ENCODE peak calls at places on chromosome 9, in eight cellular contexts. F, C, Q, T, V, S, P and X are unnamed samples. For H3K4me1, the result is how much of the 10 kb centered on the place peaks cover.

GRCh38 chr9:136568288-136569081 is 22.6 kb upstream of the NOTCH1 start:
- DNase-seq in S (no peak), Q (no peak), V (no peak), T (peak), P (no peak), C (no peak), F (no peak), X (no peak)

GRCh38 chr9:38339087-38339486 is 53.4 kb upstream of the ALDH1B1 start:
- DNase-seq in P (peak), Q (peak), F (no peak), S (no peak), T (no peak), C (no peak), V (no peak), X (no peak)

GRCh38 chr9:121200346-121200745 is 1.3 kb downstream of the RAB14 start:
- DNase-seq in S (no peak), Q (no peak), T (no peak), C (no peak), P (no peak), V (no peak), F (no peak), X (no peak)

GRCh38 chr9:119453490-119453911 is 84.3 kb upstream of the BRINP1 start:
- DNase-seq in S (no peak), F (no peak), P (no peak), Q (no peak), V (no peak), C (no peak), T (no peak), X (no peak)

GRCh38 chr9:93126825-93127368 is 7.2 kb downstream of the NINJ1 start:
- DNase-seq in T (peak), C (peak), P (no peak), V (no peak), F (no peak), Q (peak), S (no peak), X (peak)

GRCh38 chr9:134778156-134778555 is 102.5 kb upstream of the FCN2 start:
- DNase-seq in S (no peak), P (peak), C (no peak), V (no peak), Q (no peak), F (no peak), T (no peak), X (no peak)

GRCh38 chr9:133987455-133987800 is 4.7 kb downstream of the VAV2 start:
- DNase-seq in F (no peak), Q (no peak), P (no peak), T (no peak), S (no peak), C (no peak), V (no peak), X (peak)

GRCh38 chr9:133711428-133712220 is 26.5 kb downstream of the SARDH start:
- DNase-seq in P (peak), C (no peak), T (peak), S (no peak), Q (peak), F (no peak), V (no peak), X (no peak)

GRCh38 chr9:117414906-117415583 is at the start of gene ASTN2:
- DNase-seq in S (no peak), F (no peak), C (peak), T (peak), Q (peak), P (no peak), V (no peak), X (no peak)

GRCh38 chr9:125977223-125977622 is 230.1 kb downstream of the PBX3 start:
- DNase-seq in P (peak), V (no peak), T (no peak), F (no peak), C (no peak), Q (no peak), S (peak), X (no peak)

GRCh38 chr9:130630506-130631330 is 33.7 kb upstream of the PRDM12 start:
- DNase-seq in Q (no peak), P (no peak), F (no peak), S (no peak), V (no peak), C (no peak), T (no peak), X (peak)

GRCh38 chr9:84851935-84852585 is 182.5 kb downstream of the NTRK2 start:
- DNase-seq in S (peak), V (no peak), F (peak), T (peak), P (peak), Q (peak), C (no peak), X (no peak)

GRCh38 chr9:33415152-33416038 is 13.0 kb upstream of the AQP7 start:
- DNase-seq in S (peak), P (peak), Q (peak), T (peak), V (peak), F (peak), C (peak), X (peak)

GRCh38 chr9:20697021-20697719 is 13.1 kb downstream of the FOCAD start:
- DNase-seq in P (no peak), C (no peak), Q (no peak), S (no peak), V (no peak), F (no peak), T (no peak), X (no peak)

GRCh38 chr9:125126019-125126746 is 17.1 kb downstream of the SCAI start:
- DNase-seq in Q (peak), T (peak), S (peak), F (peak), V (peak), P (peak), C (peak), X (peak)

GRCh38 chr9:81902191-81902590 is 26.0 kb upstream of the SPATA31D4 start:
- DNase-seq in C (no peak), Q (peak), S (no peak), F (no peak), V (no peak), T (no peak), P (peak), X (no peak)

GRCh38 chr9:7973123-7973522 is 173.5 kb upstream of the DMAC1 start:
- DNase-seq in Q (no peak), T (no peak), V (no peak), F (no peak), C (no peak), P (no peak), S (no peak), X (no peak)

GRCh38 chr9:27248702-27249101 is 48.2 kb downstream of the EQTN start:
- DNase-seq in C (no peak), Q (peak), F (no peak), P (peak), V (no peak), S (no peak), T (no peak), X (no peak)

GRCh38 chr9:69104830-69105527 is 69.1 kb upstream of the TJP2 start:
- DNase-seq in T (no peak), Q (no peak), S (peak), F (peak), P (no peak), V (no peak), C (no peak), X (no peak)

GRCh38 chr9:134626576-134627416 is 14.8 kb upstream of the COL5A1 start:
- DNase-seq in Q (peak), T (peak), C (no peak), S (no peak), P (peak), V (no peak), F (no peak), X (no peak)

GRCh38 chr9:134231330-134231745 is 67.0 kb upstream of the RNU6ATAC start:
- DNase-seq in Q (peak), C (no peak), S (no peak), F (no peak), P (no peak), V (no peak), T (no peak), X (no peak)

GRCh38 chr9:135130266-135130976 is 43.0 kb downstream of the OLFM1 start:
- DNase-seq in Q (no peak), F (no peak), S (no peak), C (no peak), T (no peak), P (no peak), V (no peak), X (no peak)

GRCh38 chr9:133960568-133961129 is 31.5 kb downstream of the VAV2 start:
- DNase-seq in T (no peak), P (no peak), S (no peak), F (no peak), V (no peak), C (no peak), Q (peak), X (no peak)

GRCh38 chr9:1575939-1576338 is 439.2 kb upstream of the SMARCA2 start:
- DNase-seq in P (no peak), F (no peak), Q (no peak), C (no peak), V (no peak), T (no peak), S (no peak), X (no peak)

GRCh38 chr9:107906074-107906473 is 416.5 kb upstream of the KLF4 start:
- DNase-seq in C (no peak), F (no peak), T (no peak), V (no peak), Q (no peak), S (no peak), P (no peak), X (no peak)

GRCh38 chr9:128104171-128104618 is 23.3 kb downstream of the PTGES2 start:
- DNase-seq in C (no peak), S (no peak), V (no peak), Q (no peak), F (no peak), T (no peak), P (no peak), X (no peak)
- TF ChIP-seq CTCF in C (no peak), S (no peak), V (no peak), Q (no peak), F (no peak), T (no peak), P (no peak), X (no peak)

DNA sequence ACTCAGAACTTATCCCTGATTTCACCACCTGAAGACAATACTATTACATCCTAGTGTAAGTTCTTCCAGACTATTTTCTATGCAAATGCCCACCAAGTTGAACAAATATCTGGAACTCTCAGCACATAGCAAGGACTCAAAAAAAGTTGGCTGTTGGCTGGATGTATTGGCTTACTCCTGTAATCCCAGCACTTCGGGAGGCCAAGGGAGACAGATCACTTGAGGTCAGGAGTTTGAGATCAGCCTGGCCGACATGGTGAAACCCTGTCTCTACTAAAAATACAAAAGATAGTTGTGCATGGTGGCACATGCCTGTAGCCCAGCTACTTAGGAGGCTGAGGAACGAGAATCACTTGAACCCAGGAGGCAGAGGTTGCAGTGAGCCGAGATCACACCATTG is 15.0 kb upstream of the VPS13A start:
- DNase-seq in F (no peak), P (no peak), Q (no peak), V (no peak), S (no peak), C (no peak), T (no peak), X (no peak)
- H3K27ac ChIP-seq in F (no peak), P (no peak), Q (no peak), V (no peak), S (no peak), C (no peak), T (no peak), X (no peak)

GRCh38 chr9:77854258-77854915 is 177.2 kb downstream of the GNAQ start:
- DNase-seq in V (no peak), F (no peak), S (no peak), Q (no peak), P (no peak), T (no peak), C (no peak), X (no peak)
- H3K4me1 ChIP-seq in V (under half), F (under half), S (under half), Q (under half), P (under half), T (under half), C (under half), X (under half)

DNA sequence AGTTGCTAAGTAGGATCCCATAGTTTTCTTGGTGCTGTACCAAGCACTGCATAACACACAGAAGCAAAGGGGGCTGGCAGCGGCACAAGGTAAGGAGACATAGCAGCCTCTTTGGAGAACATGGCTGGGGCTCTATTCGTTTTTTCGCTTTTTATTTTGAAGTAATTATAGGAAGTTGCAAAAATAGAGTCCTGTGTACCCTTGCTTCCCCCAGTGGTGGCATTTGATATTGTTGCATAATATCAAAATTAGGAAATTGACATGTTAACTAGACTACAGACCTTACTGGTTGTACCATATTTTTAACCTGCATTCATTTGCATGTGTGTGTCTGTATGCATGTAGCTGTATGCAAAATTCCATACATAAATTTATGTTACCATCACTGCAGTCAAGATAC is 6.6 kb upstream of the UBQLN1 start:
- DNase-seq in F (no peak), Q (no peak), S (no peak), C (no peak), V (peak), P (no peak), T (no peak), X (no peak)
- TF ChIP-seq CTCF in F (no peak), Q (peak), S (peak), C (peak), V (peak), P (peak), T (peak), X (peak)

DNA sequence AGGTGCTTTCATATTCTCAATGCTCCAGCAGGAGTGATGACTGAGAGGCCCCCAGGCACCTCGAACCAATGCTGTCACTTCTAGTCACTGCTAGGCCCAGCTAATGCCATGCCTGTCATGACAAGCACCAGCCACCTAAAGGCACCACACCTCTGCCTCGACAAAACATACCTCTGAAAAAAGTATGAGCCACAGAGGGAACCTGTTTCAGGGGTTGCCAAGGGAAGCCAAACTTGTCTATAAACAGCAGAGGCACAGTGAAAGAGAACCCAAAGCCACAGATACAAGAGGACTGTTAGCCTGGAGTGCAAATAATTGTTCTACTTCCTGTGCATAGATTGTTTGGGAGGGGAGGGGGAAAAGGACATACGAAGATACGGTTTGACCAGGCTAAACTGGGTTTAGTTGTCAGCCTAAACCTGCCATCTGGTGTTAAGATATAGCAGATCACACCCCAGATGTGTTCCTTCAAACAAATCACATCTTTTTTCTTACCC is 45.9 kb downstream of the BNC2 start:
- DNase-seq in F (peak), Q (peak), T (no peak), S (peak), C (peak), V (no peak), P (peak), X (no peak)
- H3K27ac ChIP-seq in F (peak), Q (no peak), T (no peak), S (no peak), C (peak), V (no peak), P (peak), X (peak)

GRCh38 chr9:114168281-114169028 is 13.1 kb downstream of the COL27A1 start:
- DNase-seq in T (no peak), P (no peak), C (no peak), V (no peak), Q (no peak), F (no peak), S (no peak), X (no peak)

GRCh38 chr9:114167591-114168091 is 12.3 kb downstream of the COL27A1 start:
- DNase-seq in F (no peak), T (peak), C (no peak), Q (no peak), P (no peak), V (no peak), S (no peak), X (no peak)

GRCh38 chr9:114169940-114170791 is 14.8 kb downstream of the COL27A1 start:
- DNase-seq in T (no peak), Q (no peak), V (no peak), F (no peak), P (no peak), C (no peak), S (no peak), X (no peak)

GRCh38 chr9:114170792-114171461 is 15.6 kb downstream of the COL27A1 start:
- DNase-seq in C (no peak), F (no peak), Q (no peak), P (no peak), V (no peak), S (no peak), T (no peak), X (no peak)

DNA sequence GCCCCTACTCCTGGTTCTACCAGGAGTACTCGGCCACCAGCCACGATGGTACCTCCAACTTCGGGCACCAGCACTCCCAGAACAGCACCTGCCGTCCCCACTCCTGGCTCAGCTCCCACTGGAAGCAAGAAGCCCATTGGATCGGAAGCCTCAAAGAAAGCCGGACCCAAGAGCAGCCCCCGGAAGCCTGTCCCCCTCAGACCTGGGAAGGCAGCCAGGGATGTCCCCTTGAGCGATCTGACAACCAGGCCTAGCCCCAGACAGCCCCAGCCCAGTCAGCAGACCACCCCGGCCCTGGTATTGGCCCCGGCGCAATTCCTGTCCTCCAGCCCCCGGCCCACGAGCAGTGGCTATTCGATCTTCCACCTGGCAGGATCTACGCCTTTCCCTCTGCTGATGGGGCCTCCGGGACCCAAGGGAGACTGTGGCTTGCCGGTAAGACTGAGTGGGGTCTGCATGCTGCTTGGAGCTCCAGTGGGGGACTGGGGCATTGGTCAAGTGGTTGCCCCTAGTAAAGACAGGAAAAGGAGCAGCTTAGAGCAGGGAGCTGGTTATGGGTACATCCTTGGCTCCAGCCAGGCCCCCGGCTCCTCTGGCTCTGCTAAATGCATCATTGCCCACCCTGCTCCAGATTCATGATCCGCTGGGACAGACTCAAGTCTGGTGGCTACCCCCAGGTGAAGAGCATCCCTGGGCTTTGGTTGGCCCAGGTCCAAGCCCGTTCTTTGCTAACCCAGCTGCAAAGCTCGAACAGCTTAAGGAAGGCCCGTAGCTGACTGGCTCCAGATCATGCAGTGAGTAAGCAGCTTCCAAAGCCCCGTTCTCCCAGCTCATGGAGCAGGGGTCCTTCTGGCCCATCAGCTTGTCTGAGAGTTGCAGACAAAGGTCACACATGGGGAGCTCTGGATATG is 13.9 kb downstream of the COL27A1 start:
- DNase-seq in P (peak), T (no peak), F (no peak), S (no peak), C (no peak), Q (peak), V (no peak), X (no peak)
- H3K4me1 ChIP-seq in P (under half), T (under half), F (under half), S (under half), C (under half), Q (under half), V (under half), X (under half)

GRCh38 chr9:129617167-129617566 is 3.7 kb downstream of the C9orf50 start:
- DNase-seq in C (no peak), T (no peak), Q (no peak), V (peak), F (no peak), S (peak), P (peak), X (no peak)
- TF ChIP-seq CTCF in C (peak), T (no peak), Q (peak), V (peak), F (no peak), S (peak), P (peak), X (peak)

DNA sequence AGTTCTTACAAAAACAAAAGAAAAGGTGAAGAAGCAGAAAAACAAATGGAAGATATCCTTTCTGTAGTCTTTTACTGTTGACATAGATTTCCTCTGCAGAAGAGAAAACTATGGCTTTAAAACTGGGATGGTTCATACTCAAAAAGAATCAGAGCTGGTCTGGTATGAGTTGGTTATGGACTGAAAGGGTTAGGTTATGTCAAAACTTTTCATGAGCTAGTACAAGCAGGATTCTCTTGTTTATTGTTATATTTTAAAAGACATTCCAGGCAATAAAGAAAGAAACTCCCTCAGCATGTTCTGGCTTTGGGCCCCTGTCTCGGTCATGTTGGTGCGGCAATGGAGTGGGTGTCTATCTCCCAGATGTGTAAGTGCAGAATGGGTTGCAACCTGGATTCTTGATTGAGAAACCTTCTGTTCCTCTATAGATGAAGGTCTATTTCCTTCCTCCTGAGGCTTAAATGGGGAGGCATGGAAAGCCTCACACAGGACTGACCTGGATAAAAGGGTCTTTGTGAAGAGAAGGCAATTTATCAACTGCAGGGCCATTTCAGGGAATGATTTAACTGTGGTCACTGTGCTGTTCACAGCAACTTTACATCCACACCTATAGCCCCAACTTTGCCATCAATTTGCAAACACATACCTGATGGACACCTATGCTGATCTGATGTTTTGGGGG is 209.6 kb upstream of the TNC start:
- DNase-seq in S (no peak), T (no peak), C (no peak), F (no peak), P (peak), Q (no peak), V (no peak), X (no peak)
- H3K27ac ChIP-seq in S (no peak), T (peak), C (no peak), F (no peak), P (peak), Q (no peak), V (no peak), X (no peak)

GRCh38 chr9:14275331-14275730 is 38.6 kb downstream of the NFIB start:
- DNase-seq in Q (no peak), C (no peak), V (no peak), S (no peak), F (no peak), P (no peak), T (no peak), X (no peak)
- H3K4me1 ChIP-seq in Q (under half), C (half or more), V (under half), S (under half), F (under half), P (under half), T (half or more), X (half or more)

GRCh38 chr9:98057095-98057799 is 715 bp downstream of the NANS start:
- DNase-seq in C (no peak), S (no peak), T (no peak), Q (peak), P (peak), F (no peak), V (peak), X (no peak)
- TF ChIP-seq CTCF in C (no peak), S (no peak), T (no peak), Q (no peak), P (no peak), F (no peak), V (no peak), X (no peak)